ENCODE peak calls at places on chromosomes 12 and 14, in nine cellular contexts. A, D, Z, K, L, Y, M, T and G are unnamed samples.

GRCh38 chr12:116697305-116698130 is 40.4 kb downstream of the SPRING1 start:
- DNase-seq in A (no peak), L (peak), D (peak), K (no peak), Y (no peak), T (no peak), Z (peak), M (no peak), G (no peak)

GRCh38 chr14:20501346-20501745 is 4.0 kb upstream of the RNASE10 start:
- DNase-seq in L (no peak), Z (no peak), M (no peak), D (no peak), Y (peak), T (no peak), K (peak), A (peak), G (no peak)

GRCh38 chr14:77208266-77208978 is 26.8 kb downstream of the TMEM63C start:
- DNase-seq in D (peak), K (peak), M (peak), T (no peak), L (peak), A (peak), Z (peak), Y (peak), G (peak)

GRCh38 chr12:91396296-91396695 is 213.7 kb upstream of the DCN start:
- DNase-seq in D (no peak), M (no peak), L (no peak), A (no peak), Y (no peak), T (no peak), K (no peak), Z (no peak), G (no peak)

GRCh38 chr14:92792885-92793284 is 1.2 kb upstream of the GOLGA5 start:
- DNase-seq in K (no peak), Y (no peak), T (no peak), Z (no peak), L (peak), D (peak), M (no peak), A (peak), G (no peak)

GRCh38 chr14:59422069-59422881 is 42.9 kb downstream of the GPR135 start:
- DNase-seq in M (no peak), L (peak), K (no peak), D (peak), T (no peak), Z (no peak), A (no peak), Y (no peak), G (no peak)

GRCh38 chr14:67514203-67514607 is 18.9 kb upstream of the PLEKHH1 start:
- DNase-seq in M (peak), T (no peak), K (no peak), A (no peak), L (no peak), Z (no peak), D (peak), Y (no peak), G (no peak)

GRCh38 chr14:30053103-30053502 is 125.5 kb upstream of the PRKD1 start:
- DNase-seq in Y (no peak), D (no peak), K (no peak), T (no peak), A (no peak), Z (no peak), L (no peak), M (no peak), G (no peak)

GRCh38 chr12:7460375-7461259 is 16.7 kb upstream of the CD163L1 start:
- DNase-seq in T (no peak), M (no peak), D (peak), A (peak), Y (no peak), Z (peak), L (peak), K (no peak), G (peak)

GRCh38 chr12:41556176-41556575 is 368.1 kb downstream of the PDZRN4 start:
- DNase-seq in K (no peak), T (no peak), Y (no peak), Z (no peak), A (no peak), D (no peak), M (no peak), L (no peak), G (no peak)

GRCh38 chr14:51209457-51209856 is 30.6 kb upstream of the TMX1 start:
- DNase-seq in L (no peak), Z (no peak), D (no peak), K (no peak), Y (no peak), M (no peak), A (no peak), T (no peak), G (no peak)

GRCh38 chr12:96361074-96361473 is 39.2 kb downstream of the CDK17 start:
- DNase-seq in Y (no peak), A (no peak), K (no peak), T (no peak), M (no peak), D (peak), Z (no peak), L (no peak), G (no peak)

GRCh38 chr12:117098361-117099217 is 627 bp downstream of the TESC start:
- DNase-seq in D (peak), M (no peak), K (no peak), Z (peak), L (peak), A (no peak), T (no peak), Y (no peak), G (no peak)

GRCh38 chr14:60710506-60710905 is 13.6 kb downstream of the SIX4 start:
- DNase-seq in Y (no peak), D (peak), M (no peak), L (no peak), K (no peak), T (no peak), Z (no peak), A (no peak), G (no peak)
- H3K4me3 ChIP-seq in Y (no peak), D (no peak), M (no peak), L (no peak), K (no peak), T (no peak), Z (no peak), A (no peak), G (no peak)

GRCh38 chr12:114903394-114903748 is 219.4 kb upstream of the TBX3 start:
- DNase-seq in A (peak), Y (peak), Z (no peak), M (no peak), L (no peak), D (no peak), T (peak), K (peak), G (no peak)
- H3K4me3 ChIP-seq in A (peak), Y (peak), Z (no peak), M (no peak), L (no peak), D (no peak), T (peak), K (peak), G (no peak)

DNA sequence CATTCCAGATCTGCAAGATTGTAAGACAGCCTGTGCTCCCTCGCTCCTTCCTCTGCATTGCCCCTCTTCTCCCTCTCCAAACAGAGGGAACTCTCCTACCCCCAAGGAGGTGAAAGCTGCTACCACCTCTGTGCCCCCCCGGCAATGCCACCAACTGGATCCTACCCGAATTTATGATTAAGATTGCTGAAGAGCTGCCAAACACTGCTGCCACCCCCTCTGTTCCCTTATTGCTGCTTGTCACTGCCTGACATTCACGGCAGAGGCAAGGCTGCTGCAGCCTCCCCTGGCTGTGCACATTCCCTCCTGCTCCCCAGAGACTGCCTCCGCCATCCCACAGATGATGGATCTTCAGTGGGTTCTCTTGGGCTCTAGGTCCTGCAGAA is 37.4 kb downstream of the DAD1 start:
- DNase-seq in M (no peak), A (no peak), Y (no peak), D (no peak), Z (no peak), T (no peak), K (no peak), L (peak), G (no peak)
- H3K4me3 ChIP-seq in M (no peak), A (no peak), Y (no peak), D (no peak), Z (no peak), T (no peak), K (no peak), L (peak), G (peak)

GRCh38 chr12:124390442-124391116 is 95.7 kb downstream of the RFLNA start:
- DNase-seq in Z (no peak), Y (no peak), L (peak), M (peak), K (peak), D (no peak), A (peak), T (no peak), G (no peak)
- H3K4me3 ChIP-seq in Z (no peak), Y (no peak), L (peak), M (no peak), K (peak), D (no peak), A (no peak), T (no peak), G (no peak)

GRCh38 chr14:89041245-89041585 is 216.8 kb downstream of the TTC8 start:
- DNase-seq in D (no peak), K (no peak), T (no peak), Z (no peak), L (no peak), M (no peak), Y (no peak), A (no peak), G (no peak)
- H3K4me3 ChIP-seq in D (no peak), K (peak), T (peak), Z (no peak), L (no peak), M (peak), Y (peak), A (peak), G (no peak)

GRCh38 chr12:10098762-10099161 is at the start of gene CLEC1A:
- DNase-seq in A (no peak), Z (no peak), T (no peak), M (peak), L (no peak), D (peak), K (no peak), Y (no peak), G (no peak)
- H3K4me3 ChIP-seq in A (no peak), Z (no peak), T (no peak), M (no peak), L (no peak), D (no peak), K (no peak), Y (no peak), G (no peak)

GRCh38 chr14:78598046-78598652 is 428.0 kb downstream of the NRXN3 start:
- DNase-seq in Z (peak), T (no peak), A (peak), M (peak), L (peak), D (peak), K (peak), Y (no peak), G (no peak)
- H3K4me3 ChIP-seq in Z (no peak), T (no peak), A (no peak), M (no peak), L (no peak), D (no peak), K (no peak), Y (no peak), G (no peak)

GRCh38 chr14:23079716-23080115 is 15.2 kb downstream of the ACIN1 start:
- DNase-seq in Y (no peak), K (peak), A (peak), L (no peak), T (no peak), M (no peak), Z (no peak), D (no peak), G (no peak)
- H3K4me3 ChIP-seq in Y (no peak), K (no peak), A (no peak), L (no peak), T (no peak), M (no peak), Z (no peak), D (no peak), G (no peak)

GRCh38 chr12:114688256-114688845 is 4.4 kb upstream of the TBX3 start:
- DNase-seq in Z (no peak), A (no peak), K (no peak), L (no peak), T (no peak), M (no peak), Y (no peak), D (peak), G (no peak)
- H3K4me3 ChIP-seq in Z (no peak), A (no peak), K (no peak), L (no peak), T (no peak), M (no peak), Y (no peak), D (peak), G (no peak)